ENCODE peak calls at places on chromosomes 12 and 14, in nine cellular contexts. O is HFF-Myc; Y is fibroblast of mammary gland; V is heart left ventricle; F is pons; Q is stimulated activated CD4-positive, alpha-beta T cell treated with anti-CD3 and anti-CD28 coated beads, Interleukin-15, amount 100 ng/mL, for 1 hour; W is CD4-positive, alpha-beta T cell; C is CD8-positive, alpha-beta T cell; X is NCI-H1417 treated with DMSO at 0.1 percent for 48 hours. K is an unnamed sample.

GRCh38 chr12:26787125-26787495 is 45.9 kb downstream of the ITPR2 start:
- DNase-seq in O (peak; percentile 30), Y (peak; percentile 87), V (no peak), F (no peak), Q (no peak), W (no peak), C (no peak), X (no peak), K (no peak)

GRCh38 chr12:88805286-88805685 is 225.0 kb upstream of the KITLG start:
- DNase-seq in O (no peak), Y (peak; percentile 82), V (no peak), F (no peak), Q (no peak), W (no peak), C (no peak), X (no peak), K (no peak)

GRCh38 chr12:70246580-70246979 is 3.3 kb downstream of the CNOT2 start:
- DNase-seq in O (no peak), Y (peak; percentile 31), V (no peak), F (no peak), Q (no peak), W (no peak), C (no peak), X (no peak), K (no peak)

GRCh38 chr14:56874375-56874774 is 64.1 kb upstream of the OTX2 start:
- DNase-seq in O (no peak), Y (peak; percentile 0), V (no peak), F (no peak), Q (no peak), W (no peak), C (no peak), X (no peak), K (no peak)

GRCh38 chr14:42214981-42215491 is 608.4 kb downstream of the LRFN5 start:
- DNase-seq in O (peak; percentile 47), Y (peak; percentile 98), V (no peak), F (peak; percentile 42), Q (no peak), W (no peak), C (no peak), X (no peak), K (peak; percentile 65)

GRCh38 chr12:57604454-57605307 is at the start of gene DTX3:
- DNase-seq in O (no peak), Y (peak; percentile 19), V (peak; percentile 62), F (peak; percentile 53), Q (no peak), W (peak; percentile 29), C (peak; percentile 43), X (no peak), K (no peak)

GRCh38 chr12:12032771-12033588 is 37.8 kb upstream of the BCL2L14 start:
- DNase-seq in O (peak; percentile 73), Y (peak; percentile 88), V (peak; percentile 71), F (peak; percentile 90), Q (peak; percentile 46), W (peak; percentile 65), C (peak; percentile 74), X (peak; percentile 47), K (peak; percentile 68)

GRCh38 chr14:94501588-94502516 is 7.4 kb downstream of the SERPINA12 start:
- DNase-seq in O (no peak), Y (peak; percentile 25), V (no peak), F (no peak), Q (no peak), W (no peak), C (no peak), X (no peak), K (no peak)

GRCh38 chr14:54083549-54084239 is 127.1 kb upstream of the BMP4 start:
- DNase-seq in O (no peak), Y (no peak), V (no peak), F (no peak), Q (no peak), W (no peak), C (no peak), X (no peak), K (no peak)

GRCh38 chr14:66009104-66009503 is 477.1 kb upstream of the CCDC196 start:
- DNase-seq in O (peak; percentile 12), Y (peak; percentile 73), V (no peak), F (no peak), Q (no peak), W (no peak), C (no peak), X (no peak), K (no peak)

GRCh38 chr14:104512771-104513640 is 66.6 kb upstream of the C14orf180 start:
- DNase-seq in O (no peak), Y (no peak), V (no peak), F (no peak), Q (no peak), W (no peak), C (no peak), X (no peak), K (no peak)

GRCh38 chr12:84508325-84508861 is 404.2 kb downstream of the SLC6A15 start:
- DNase-seq in O (peak; percentile 79), Y (peak; percentile 87), V (no peak), F (peak; percentile 7), Q (no peak), W (no peak), C (no peak), X (no peak), K (no peak)

GRCh38 chr14:91308337-91308736 is 63.8 kb upstream of the GPR68 start:
- DNase-seq in O (no peak), Y (no peak), V (no peak), F (no peak), Q (no peak), W (no peak), C (no peak), X (no peak), K (no peak)

GRCh38 chr14:26873556-26873955 is 275.7 kb upstream of the NOVA1 start:
- DNase-seq in O (no peak), Y (no peak), V (no peak), F (no peak), Q (no peak), W (no peak), C (no peak), X (no peak), K (no peak)

GRCh38 chr12:82942521-82942920 is 255.8 kb downstream of the TMTC2 start:
- DNase-seq in O (no peak), Y (peak; percentile 3), V (no peak), F (no peak), Q (no peak), W (no peak), C (no peak), X (no peak), K (no peak)

GRCh38 chr12:15644700-15645099 is 144.5 kb downstream of the EPS8 start:
- DNase-seq in O (no peak), Y (peak; percentile 47), V (no peak), F (no peak), Q (no peak), W (no peak), C (no peak), X (no peak), K (no peak)

GRCh38 chr14:98965061-98965460 is 306.9 kb downstream of the BCL11B start:
- DNase-seq in O (no peak), Y (no peak), V (no peak), F (no peak), Q (no peak), W (no peak), C (no peak), X (no peak), K (no peak)

GRCh38 chr14:94819531-94819930 is 49.6 kb upstream of the GSC start:
- DNase-seq in O (no peak), Y (no peak), V (no peak), F (no peak), Q (no peak), W (no peak), C (no peak), X (no peak), K (no peak)

GRCh38 chr12:49201595-49202295 is 12.9 kb upstream of the TUBA1A start:
- DNase-seq in O (no peak), Y (peak; percentile 71), V (no peak), F (peak; percentile 41), Q (no peak), W (no peak), C (no peak), X (peak; percentile 71), K (no peak)

GRCh38 chr12:106058256-106059182 is 80.2 kb downstream of the NUAK1 start:
- DNase-seq in O (no peak), Y (peak; percentile 35), V (no peak), F (no peak), Q (no peak), W (no peak), C (no peak), X (no peak), K (no peak)

GRCh38 chr12:47839214-47839613 is 19.5 kb upstream of the HDAC7 start:
- DNase-seq in O (no peak), Y (no peak), V (no peak), F (no peak), Q (no peak), W (no peak), C (no peak), X (no peak), K (no peak)

GRCh38 chr12:124286414-124286813 is 8.5 kb upstream of the RFLNA start:
- DNase-seq in O (no peak), Y (no peak), V (no peak), F (peak; percentile 46), Q (no peak), W (no peak), C (no peak), X (no peak), K (peak; percentile 76)

GRCh38 chr14:59360923-59361794 is 104.0 kb downstream of the GPR135 start:
- DNase-seq in O (no peak), Y (peak; percentile 92), V (peak; percentile 92), F (no peak), Q (no peak), W (no peak), C (no peak), X (peak; percentile 15), K (peak; percentile 66)

GRCh38 chr12:27331299-27331926 is 1.2 kb upstream of the BMAL2 start:
- DNase-seq in O (peak; percentile 72), Y (peak; percentile 93), V (no peak), F (no peak), Q (no peak), W (no peak), C (no peak), X (no peak), K (peak; percentile 96)

GRCh38 chr14:101876539-101876938 is 87.8 kb upstream of the DYNC1H1 start:
- DNase-seq in O (peak; percentile 63), Y (peak; percentile 93), V (peak; percentile 88), F (peak; percentile 59), Q (peak; percentile 35), W (peak; percentile 62), C (peak; percentile 65), X (no peak), K (no peak)

GRCh38 chr14:103500148-103500990 is 22.3 kb downstream of the CKB start:
- DNase-seq in O (peak; percentile 52), Y (peak; percentile 84), V (peak; percentile 88), F (peak; percentile 94), Q (peak; percentile 56), W (peak; percentile 72), C (peak; percentile 86), X (peak; percentile 78), K (no peak)

GRCh38 chr12:39406257-39406656 is 36.7 kb downstream of the KIF21A start:
- DNase-seq in O (no peak), Y (no peak), V (no peak), F (peak; percentile 85), Q (no peak), W (no peak), C (no peak), X (no peak), K (no peak)

GRCh38 chr14:90383126-90383730 is 13.6 kb upstream of the CALM1 start:
- DNase-seq in O (peak; percentile 97), Y (peak; percentile 100), V (peak; percentile 100), F (peak; percentile 99), Q (peak; percentile 96), W (peak; percentile 98), C (peak; percentile 97), X (peak; percentile 98), K (peak; percentile 93)

GRCh38 chr14:30541318-30541717 is 17.6 kb upstream of the G2E3 start:
- DNase-seq in O (no peak), Y (no peak), V (no peak), F (no peak), Q (no peak), W (no peak), C (no peak), X (no peak), K (no peak)

GRCh38 chr12:75488553-75488952 is 8.0 kb downstream of the GLIPR1 start:
- DNase-seq in O (no peak), Y (peak; percentile 69), V (peak; percentile 33), F (no peak), Q (no peak), W (no peak), C (no peak), X (no peak), K (no peak)

GRCh38 chr14:100816286-100816949 is 9.5 kb upstream of the MEG3 start:
- DNase-seq in O (no peak), Y (no peak), V (no peak), F (no peak), Q (no peak), W (no peak), C (no peak), X (no peak), K (no peak)